ENCODE peak calls at places on chromosomes 4 and X, in ten cellular contexts. I is activated T-helper 1 cell treated with anti-CD3 and anti-CD28 coated beads, Interleukin-2, amount 50 U/mL, for 16 hours; F is T-helper 1 cell; N is SK-N-MC; J is brain microvascular endothelial cell; Y is fibroblast of pulmonary artery; R is tibial artery; H is NCI-H526; S is endodermal cell; A is occipital lobe. L is an unnamed sample.

GRCh38 chr4:107183155-107183774 is 147.2 kb upstream of the DKK2 start:
- DNase-seq in S (peak), J (peak), F (no peak), N (no peak), Y (peak), I (no peak), R (no peak), H (peak), A (no peak), L (no peak)

GRCh38 chrX:52933976-52934703 is 24.2 kb downstream of the FAM156A start:
- DNase-seq in Y (no peak), J (no peak), N (no peak), A (no peak), F (no peak), R (no peak), H (no peak), I (no peak), S (no peak), L (no peak)

GRCh38 chrX:47798861-47799260 is 37.8 kb upstream of the ZNF81 start:
- DNase-seq in N (no peak), H (no peak), F (no peak), I (no peak), J (no peak), Y (no peak), A (no peak), R (no peak), S (no peak), L (no peak)

GRCh38 chrX:30888526-30889146 is 418 bp downstream of the TAB3 start:
- DNase-seq in I (no peak), Y (no peak), J (no peak), S (peak), N (no peak), H (peak), F (no peak), A (peak), R (peak), L (peak)

GRCh38 chr4:139297001-139297410 is 4.3 kb upstream of the NAA15 start:
- DNase-seq in R (no peak), I (no peak), S (no peak), J (no peak), F (no peak), H (peak), N (no peak), Y (no peak), A (no peak), L (no peak)

GRCh38 chr4:184100297-184100885 is 117.3 kb downstream of the ENPP6 start:
- DNase-seq in N (no peak), J (peak), F (no peak), R (no peak), I (no peak), H (peak), S (peak), Y (peak), A (peak), L (no peak)

GRCh38 chr4:78020677-78021076 is 36.4 kb upstream of the FRAS1 start:
- DNase-seq in A (no peak), F (no peak), H (no peak), R (no peak), Y (no peak), J (no peak), S (no peak), N (no peak), I (no peak), L (no peak)

GRCh38 chrX:136310411-136310810 is 9.6 kb downstream of the ADGRG4 start:
- DNase-seq in R (no peak), F (no peak), N (no peak), Y (peak), H (no peak), I (no peak), S (peak), A (no peak), J (peak), L (no peak)

GRCh38 chrX:45771114-45771513 is 570.4 kb upstream of the DIPK2B start:
- DNase-seq in N (no peak), A (no peak), R (peak), J (peak), F (no peak), I (no peak), S (no peak), H (no peak), Y (peak), L (peak)

GRCh38 chr4:119032921-119033685 is 102.5 kb upstream of the MYOZ2 start:
- DNase-seq in S (no peak), F (no peak), H (no peak), J (no peak), N (no peak), R (no peak), Y (no peak), I (no peak), A (no peak), L (no peak)

GRCh38 chr4:98232202-98232601 is 29.0 kb upstream of the RAP1GDS1 start:
- DNase-seq in S (no peak), I (no peak), H (peak), J (no peak), A (no peak), R (no peak), N (no peak), F (no peak), Y (peak), L (no peak)

GRCh38 chr4:56737666-56738065 is 56.6 kb upstream of the HOPX start:
- DNase-seq in R (no peak), J (no peak), H (no peak), I (no peak), A (no peak), Y (no peak), S (no peak), F (no peak), N (no peak), L (no peak)

GRCh38 chr4:20698382-20698781 is 1.9 kb upstream of the PACRGL start:
- DNase-seq in I (no peak), A (no peak), R (no peak), S (no peak), Y (peak), H (no peak), J (no peak), N (no peak), F (no peak), L (no peak)

GRCh38 chr4:160481696-160482330 is 1378.9 kb downstream of the RAPGEF2 start:
- DNase-seq in H (no peak), F (no peak), Y (no peak), I (no peak), S (no peak), A (no peak), J (no peak), N (no peak), R (no peak), L (no peak)

L was measured in sigmoid colon.